ENCODE peak calls at places on chromosomes 7 and 10, in four cellular contexts. F is WTC11, T is GM12878, U is K562. X is an unnamed sample.

GRCh38 chr7:108650487-108650886 is 80.8 kb downstream of the DNAJB9 start:
- DNase-seq in U (no peak), F (no peak), T (no peak), X (no peak)

GRCh38 chr7:41912851-41913580 is 210.1 kb upstream of the INHBA start:
- DNase-seq in U (no peak), T (no peak), F (no peak), X (no peak)

GRCh38 chr7:96949766-96950165 is 55.6 kb upstream of the DLX6 start:
- DNase-seq in T (no peak), F (no peak), U (no peak), X (peak)

GRCh38 chr10:123150986-123151738 is 3.0 kb upstream of the BUB3 start:
- DNase-seq in F (peak), T (no peak), U (no peak), X (no peak)

GRCh38 chr7:158525648-158526484 is 61.8 kb downstream of the PTPRN2 start:
- DNase-seq in T (no peak), U (peak), F (peak), X (no peak)

GRCh38 chr10:7084255-7085005 is 326.4 kb downstream of the SFMBT2 start:
- DNase-seq in T (no peak), F (no peak), U (no peak), X (no peak)

GRCh38 chr10:89916481-89916880 is 215.1 kb downstream of the KIF20B start:
- DNase-seq in T (no peak), F (no peak), U (no peak), X (no peak)

GRCh38 chr7:69683002-69683401 is 84.7 kb downstream of the AUTS2 start:
- DNase-seq in U (no peak), T (no peak), F (peak), X (no peak)

GRCh38 chr10:62010366-62010765 is 108.9 kb downstream of the ARID5B start:
- DNase-seq in T (no peak), U (no peak), F (no peak), X (no peak)

GRCh38 chr10:695396-695795 is 5.9 kb upstream of the DIP2C start:
- DNase-seq in F (no peak), U (no peak), T (no peak), X (no peak)

GRCh38 chr7:128235469-128235868 is 5.6 kb upstream of the LEP start:
- DNase-seq in U (no peak), F (no peak), T (no peak), X (no peak)

GRCh38 chr7:17781491-17782215 is 158.6 kb downstream of the SNX13 start:
- DNase-seq in F (no peak), U (no peak), T (no peak), X (no peak)

GRCh38 chr7:145848691-145849090 is 267.9 kb upstream of the CNTNAP2 start:
- DNase-seq in T (no peak), F (peak), U (peak), X (no peak)

GRCh38 chr7:51606601-51607154 is 290.1 kb upstream of the COBL start:
- DNase-seq in F (no peak), U (no peak), T (no peak), X (no peak)

GRCh38 chr10:123704076-123704475 is 37.9 kb downstream of the GPR26 start:
- DNase-seq in F (no peak), U (no peak), T (no peak), X (no peak)

GRCh38 chr10:37975407-37975991 is 948 bp downstream of the ZNF25 start:
- DNase-seq in U (no peak), F (no peak), T (no peak), X (no peak)

GRCh38 chr7:3650844-3651243 is 349.8 kb downstream of the SDK1 start:
- DNase-seq in U (no peak), T (no peak), F (no peak), X (no peak)

GRCh38 chr10:114485695-114486400 is 81.5 kb upstream of the AFAP1L2 start:
- DNase-seq in T (no peak), F (no peak), U (no peak), X (no peak)
- TF ChIP-seq CREM in T (no peak), F (no peak), U (no peak), X (no peak)

DNA sequence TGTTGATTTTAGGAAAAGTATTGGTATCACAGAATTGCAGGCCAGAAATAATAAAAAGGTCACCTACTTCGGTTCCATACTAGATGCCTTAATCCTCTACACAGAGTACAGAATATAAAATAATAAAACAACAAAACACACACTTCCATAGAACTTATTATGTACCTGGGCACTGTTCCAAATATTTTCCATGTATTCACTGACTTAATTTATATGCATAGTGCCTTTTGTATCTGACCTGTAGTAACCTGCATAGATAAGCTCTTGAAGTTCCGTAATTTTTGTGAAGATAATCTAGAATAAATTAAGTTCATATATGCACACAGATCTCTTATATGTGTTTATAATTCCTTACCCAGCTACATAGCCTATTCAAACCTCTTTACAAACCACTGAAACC is 78.3 kb downstream of the RAPGEF5 start:
- DNase-seq in U (no peak), T (no peak), F (no peak), X (no peak)
- TF ChIP-seq CREM in U (no peak), T (no peak), F (no peak), X (no peak)

GRCh38 chr7:112743811-112744210 is 46.4 kb downstream of the TMEM168 start:
- DNase-seq in T (no peak), U (no peak), F (no peak), X (no peak)
- TF ChIP-seq CREM in T (no peak), U (no peak), F (no peak), X (no peak)

DNA sequence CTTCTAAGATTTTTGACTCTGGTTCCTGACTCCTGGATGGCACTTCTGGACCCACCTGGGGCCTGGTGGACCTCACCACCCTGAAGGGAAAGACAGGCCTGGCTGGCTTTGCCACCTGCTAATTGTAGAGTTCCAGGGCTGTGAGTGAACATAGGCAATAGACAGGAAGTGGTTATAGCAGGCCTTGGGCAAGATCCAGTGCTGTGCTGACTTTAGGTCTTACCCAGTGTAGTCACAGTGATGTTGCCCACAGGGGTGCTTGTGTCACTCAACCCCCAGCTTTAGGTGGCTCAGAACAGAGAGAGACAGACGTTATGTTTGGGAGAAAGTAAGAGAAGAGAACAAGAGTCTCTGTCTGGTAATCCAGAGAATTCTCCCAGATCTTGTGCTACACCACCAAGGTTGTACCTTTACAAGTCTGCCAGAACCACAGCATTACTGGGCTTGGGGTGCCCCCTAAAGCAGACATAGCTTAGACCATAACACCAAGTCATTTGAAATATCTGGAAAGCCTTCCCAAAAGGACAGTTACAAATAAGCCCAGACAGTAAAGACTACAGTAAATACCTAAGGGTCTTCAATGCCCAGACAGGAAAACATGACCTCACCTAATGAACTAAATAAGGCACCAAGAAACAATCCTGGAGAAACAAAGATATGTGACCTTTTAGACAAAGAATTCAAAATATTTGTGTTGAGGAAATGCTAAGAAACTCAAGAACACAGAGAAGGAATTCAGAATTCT is 303.4 kb downstream of the PCLO start:
- DNase-seq in U (no peak), T (no peak), F (no peak), X (no peak)
- TF ChIP-seq CREM in U (no peak), T (no peak), F (no peak), X (no peak)

GRCh38 chr10:121244791-121245190 is 353.5 kb downstream of the FGFR2 start:
- DNase-seq in F (no peak), T (no peak), U (no peak), X (no peak)

GRCh38 chr10:121243003-121243898 is 355.0 kb downstream of the FGFR2 start:
- DNase-seq in F (no peak), T (no peak), U (no peak), X (no peak)

GRCh38 chr10:121243899-121244241 is 354.4 kb downstream of the FGFR2 start:
- DNase-seq in U (no peak), T (no peak), F (no peak), X (no peak)

GRCh38 chr10:121241337-121241736 is 356.9 kb downstream of the FGFR2 start:
- DNase-seq in T (no peak), U (no peak), F (no peak), X (no peak)

GRCh38 chr10:121245799-121246198 is 352.4 kb downstream of the FGFR2 start:
- DNase-seq in F (no peak), T (no peak), U (no peak), X (no peak)
- TF ChIP-seq CREM in F (no peak), T (no peak), U (no peak), X (no peak)

GRCh38 chr10:21172774-21173432 is 275.8 kb upstream of the NEBL start:
- DNase-seq in F (peak), U (peak), T (no peak), X (no peak)

GRCh38 chr10:21171197-21171935 is 274.3 kb upstream of the NEBL start:
- DNase-seq in T (no peak), U (peak), F (peak), X (no peak)

GRCh38 chr10:21173433-21173963 is 276.4 kb upstream of the NEBL start:
- DNase-seq in F (no peak), T (no peak), U (no peak), X (no peak)

GRCh38 chr10:21170216-21170615 is 273.1 kb upstream of the NEBL start:
- DNase-seq in T (no peak), U (no peak), F (no peak), X (no peak)

DNA sequence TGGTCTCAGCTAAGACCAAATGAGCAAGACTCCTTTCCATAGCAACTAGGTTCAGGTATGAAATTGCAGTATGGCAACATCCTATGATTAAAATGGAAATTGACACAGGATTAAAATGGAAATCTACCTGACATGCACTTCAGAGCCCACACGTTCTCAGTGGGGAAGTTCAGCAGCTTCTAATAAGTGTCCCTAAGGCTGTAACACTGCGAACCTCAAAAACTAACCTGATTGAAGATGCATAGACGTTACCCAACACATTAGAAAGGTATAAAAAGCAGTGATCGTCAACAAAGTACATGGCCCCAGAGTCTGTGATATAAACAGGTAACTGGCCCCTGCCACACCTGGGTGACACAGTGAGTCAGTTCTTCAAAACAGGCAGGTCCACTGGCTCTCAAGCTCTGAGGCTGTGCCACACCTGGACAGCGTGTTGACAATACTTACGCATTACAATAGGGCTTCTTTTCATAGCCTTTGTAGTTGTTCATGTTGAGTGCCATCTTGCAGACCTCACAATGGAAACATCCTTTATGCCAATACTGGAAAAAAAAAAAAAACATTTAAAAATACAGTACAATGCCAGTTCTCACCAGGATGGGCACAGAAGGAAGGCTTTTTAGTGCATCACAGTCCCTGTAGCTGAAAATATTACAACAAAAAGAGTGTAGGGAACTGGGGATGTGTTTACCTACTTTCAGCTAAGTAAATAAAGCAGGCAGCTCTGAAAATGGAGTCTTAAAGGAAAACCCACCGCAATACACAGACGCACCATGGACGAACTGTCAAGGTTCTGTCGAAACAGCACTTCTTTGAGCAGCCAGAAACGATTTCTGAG is 275.0 kb upstream of the NEBL start:
- DNase-seq in U (no peak), T (no peak), F (no peak), X (no peak)
- TF ChIP-seq CREM in U (no peak), T (no peak), F (no peak), X (no peak)

GRCh38 chr10:100623541-100623940 is 87.8 kb downstream of the HIF1AN start:
- DNase-seq in T (no peak), F (no peak), U (no peak), X (no peak)
- TF ChIP-seq CREM in T (no peak), F (no peak), U (no peak), X (no peak)

DNA sequence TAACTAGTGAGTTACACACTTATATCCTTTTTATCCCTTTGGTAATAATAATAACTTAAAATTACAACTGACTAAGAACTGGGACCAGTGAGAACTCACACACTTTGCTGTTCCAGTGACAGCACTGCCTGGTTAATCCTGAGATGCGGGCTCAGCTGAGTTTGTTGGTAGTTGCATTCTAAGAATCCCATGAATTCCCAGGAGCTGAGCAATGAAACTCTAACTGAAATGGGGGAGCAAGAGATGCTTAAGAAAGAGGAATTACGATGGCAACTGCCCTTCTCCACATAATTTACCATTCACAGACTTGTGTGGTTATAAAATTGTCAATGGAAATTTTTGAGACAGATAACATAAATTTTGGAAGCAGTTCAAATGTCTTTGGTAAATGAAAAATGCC is 659.4 kb downstream of the MAGI2 start:
- DNase-seq in U (no peak), T (no peak), F (no peak), X (no peak)
- TF ChIP-seq CREM in U (no peak), T (no peak), F (no peak), X (no peak)

GRCh38 chr7:73829921-73830617 is 727 bp upstream of the CLDN4 start:
- DNase-seq in U (no peak), T (no peak), F (no peak), X (peak)

GRCh38 chr7:73827568-73828106 is 3.2 kb upstream of the CLDN4 start:
- DNase-seq in U (peak), F (peak), T (no peak), X (no peak)

GRCh38 chr7:73828972-73829371 is 1.8 kb upstream of the CLDN4 start:
- DNase-seq in U (no peak), F (no peak), T (no peak), X (no peak)

GRCh38 chr7:73829505-73829904 is 1.3 kb upstream of the CLDN4 start:
- DNase-seq in F (no peak), U (no peak), T (no peak), X (no peak)

DNA sequence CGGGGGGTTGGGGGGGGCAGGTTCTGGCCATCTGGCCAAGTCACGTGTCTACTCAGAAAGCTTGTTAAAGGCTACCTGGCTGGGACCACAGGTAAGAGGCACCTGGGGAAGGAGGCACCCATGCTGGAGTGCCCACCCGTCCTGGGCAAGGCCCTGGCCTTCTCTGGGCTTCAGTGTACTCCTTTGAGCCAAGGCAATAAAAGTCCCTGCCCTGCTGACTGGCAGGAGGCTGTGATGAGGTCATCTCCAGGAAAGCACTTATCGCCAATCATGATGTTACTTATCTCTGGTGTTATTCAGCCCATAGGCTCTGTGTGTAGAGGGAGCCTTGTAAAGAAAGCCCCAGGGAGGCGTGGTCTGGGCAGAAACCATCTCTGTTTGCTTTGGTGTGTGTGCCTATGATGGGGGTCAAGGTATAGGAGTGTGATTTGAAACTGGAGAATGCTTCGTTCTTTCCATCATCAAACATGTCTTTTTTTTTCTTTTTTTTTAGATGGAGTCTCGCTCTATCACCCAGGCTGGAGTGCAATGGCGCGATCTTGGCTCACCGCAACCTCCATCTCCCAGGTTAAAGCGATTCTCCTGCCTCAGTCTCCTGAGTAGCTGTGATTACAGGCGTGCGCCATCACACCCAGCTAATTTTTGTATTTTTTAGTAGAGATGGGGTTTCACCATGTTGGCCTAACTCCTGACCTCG is 2.5 kb upstream of the CLDN4 start:
- DNase-seq in T (no peak), U (peak), F (no peak), X (peak)
- TF ChIP-seq CREM in T (no peak), U (peak), F (no peak), X (no peak)

GRCh38 chr7:115125312-115125711 is 203.4 kb downstream of the MDFIC start:
- DNase-seq in T (no peak), U (no peak), F (no peak), X (no peak)
- TF ChIP-seq CREM in T (no peak), U (no peak), F (no peak), X (no peak)

X was measured in HepG2.